ENCODE peak calls at places on chromosomes 4 and X, in seven cellular contexts. Y is HCT116, J is GM12892, X is tibial nerve, Q is ovary, U is IMR-90, O is body of pancreas. F is an unnamed sample.

GRCh38 chr4:16582526-16582925 is 315.9 kb downstream of the LDB2 start:
- DNase-seq in X (no peak), U (no peak), Q (no peak), O (no peak), J (no peak), Y (no peak), F (no peak)

GRCh38 chr4:146153964-146154536 is 21.5 kb upstream of the LSM6 start:
- DNase-seq in Y (no peak), U (no peak), Q (no peak), X (no peak), O (no peak), J (no peak), F (no peak)

GRCh38 chr4:73533515-73534422 is 52.2 kb downstream of the AFM start:
- DNase-seq in U (no peak), X (no peak), O (no peak), Q (no peak), Y (no peak), J (no peak), F (no peak)

GRCh38 chr4:143711543-143712159 is 11.2 kb upstream of the FREM3 start:
- DNase-seq in U (no peak), Y (no peak), X (no peak), O (no peak), Q (no peak), J (no peak), F (no peak)

GRCh38 chr4:62320612-62321011 is 1120.5 kb downstream of the ADGRL3 start:
- DNase-seq in X (no peak), O (no peak), J (no peak), U (no peak), Q (no peak), Y (no peak), F (no peak)

GRCh38 chr4:108181704-108182103 is 13.0 kb upstream of the LEF1 start:
- DNase-seq in Q (no peak), U (no peak), J (no peak), O (no peak), Y (no peak), X (no peak), F (no peak)

GRCh38 chrX:69018416-69019072 is 146.7 kb downstream of the PJA1 start:
- DNase-seq in U (no peak), Y (no peak), J (no peak), X (no peak), Q (no peak), O (no peak), F (no peak)

GRCh38 chr4:84673475-84674230 is 90.7 kb downstream of the CDS1 start:
- DNase-seq in U (peak), Y (peak), O (no peak), Q (no peak), X (no peak), J (no peak), F (no peak)

GRCh38 chrX:20028588-20028987 is 37.7 kb upstream of the BCLAF3 start:
- DNase-seq in O (no peak), J (no peak), Y (no peak), U (no peak), Q (no peak), X (no peak), F (no peak)

GRCh38 chrX:140123446-140123845 is 158.1 kb upstream of the CXorf66 start:
- DNase-seq in O (no peak), Y (no peak), U (no peak), Q (no peak), J (no peak), X (no peak), F (no peak)

GRCh38 chrX:24465524-24465850 is 401 bp downstream of the PDK3 start:
- DNase-seq in Q (no peak), J (no peak), X (no peak), Y (no peak), O (no peak), U (no peak), F (no peak)

GRCh38 chrX:80807606-80808159 is 2.0 kb downstream of the BRWD3 start:
- DNase-seq in U (no peak), O (no peak), Q (no peak), J (no peak), X (no peak), Y (no peak), F (no peak)

GRCh38 chrX:3426552-3426951 is 80.1 kb upstream of the MXRA5 start:
- DNase-seq in X (no peak), U (no peak), Q (no peak), J (no peak), Y (no peak), O (no peak), F (no peak)

GRCh38 chrX:151970661-151971060 is 3.8 kb downstream of the GABRE start:
- DNase-seq in U (peak), J (no peak), O (peak), Y (no peak), Q (peak), X (peak), F (peak)

GRCh38 chrX:134459683-134460004 is 321 bp upstream of the HPRT1 start:
- DNase-seq in J (no peak), X (no peak), O (no peak), Q (no peak), Y (no peak), U (no peak), F (no peak)

GRCh38 chr4:184476660-184477059 is 2.3 kb upstream of the IRF2 start:
- DNase-seq in Q (no peak), U (no peak), Y (no peak), J (no peak), X (no peak), O (no peak), F (no peak)

GRCh38 chr4:76582817-76583087 is 147.7 kb downstream of the SHROOM3 start:
- DNase-seq in O (no peak), Y (no peak), Q (no peak), J (no peak), U (no peak), X (no peak), F (no peak)

GRCh38 chrX:130172127-130172834 is 519 bp downstream of the RAB33A start:
- DNase-seq in Y (no peak), J (no peak), O (no peak), X (no peak), U (no peak), Q (no peak), F (no peak)

GRCh38 chrX:130174051-130174704 is 2.4 kb downstream of the RAB33A start:
- DNase-seq in O (no peak), X (peak), Q (peak), U (peak), J (no peak), Y (no peak), F (no peak)

GRCh38 chrX:130171446-130172126 is at the start of gene RAB33A:
- DNase-seq in U (no peak), Y (no peak), X (no peak), J (peak), O (no peak), Q (peak), F (no peak)

GRCh38 chrX:130174937-130175336 is 3.2 kb downstream of the RAB33A start:
- DNase-seq in J (no peak), O (no peak), X (no peak), Q (no peak), U (no peak), Y (no peak), F (no peak)

DNA sequence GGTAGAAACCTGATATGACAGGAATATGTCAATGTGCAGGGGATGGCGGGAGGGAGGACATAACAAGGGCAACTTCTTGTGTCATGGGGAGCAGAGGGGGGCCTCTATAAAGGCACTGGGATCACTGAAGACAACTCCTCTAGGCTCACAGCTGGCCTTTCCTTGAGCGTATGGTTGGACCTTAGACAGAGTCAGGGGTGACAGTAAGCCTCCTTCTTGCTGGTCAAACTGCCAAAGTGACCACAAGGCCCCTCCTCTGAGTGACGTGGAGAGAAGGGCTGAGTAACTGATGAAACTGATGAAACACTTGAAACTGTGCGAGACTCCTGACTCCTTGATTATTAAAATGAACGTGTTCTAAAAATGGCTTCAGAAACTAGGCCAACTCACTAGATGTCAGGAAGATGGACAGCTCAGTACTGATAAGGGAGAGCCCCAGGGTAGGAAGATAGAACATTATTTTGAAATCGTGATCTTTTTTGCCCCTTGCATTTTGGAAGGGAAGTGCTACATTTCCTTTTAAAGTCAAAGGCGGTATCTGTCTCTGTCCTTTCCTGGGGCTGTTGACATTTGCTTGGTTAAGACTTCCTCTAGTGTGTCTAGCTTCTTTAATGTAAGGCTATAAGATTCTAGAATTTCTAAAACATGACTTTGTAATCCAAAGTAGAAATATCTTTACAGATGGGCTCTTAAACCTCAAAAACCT is 1.6 kb downstream of the RAB33A start:
- DNase-seq in J (no peak), U (peak), O (no peak), Y (no peak), X (peak), Q (peak), F (no peak)
- TF ChIP-seq POLR2A in J (peak), U (peak), O (no peak), Y (no peak), X (no peak), Q (no peak), F (no peak)

GRCh38 chr4:153222790-153223417 is 18.7 kb downstream of the TRIM2 start:
- DNase-seq in X (peak), U (peak), Q (peak), J (peak), O (peak), Y (no peak), F (peak)
- TF ChIP-seq POLR2A in X (no peak), U (no peak), Q (no peak), J (no peak), O (peak), Y (no peak), F (no peak)

GRCh38 chrX:107710617-107711391 is 64.8 kb downstream of the TSC22D3 start:
- DNase-seq in Y (peak), U (peak), X (peak), O (peak), J (peak), Q (no peak), F (no peak)
- TF ChIP-seq POLR2A in Y (no peak), U (no peak), X (peak), O (peak), J (no peak), Q (no peak), F (no peak)

GRCh38 chr4:140862182-140862442 is 105.9 kb upstream of the TBC1D9 start:
- DNase-seq in O (no peak), U (no peak), Q (no peak), J (no peak), X (no peak), Y (no peak), F (no peak)
- TF ChIP-seq POLR2A in O (no peak), U (no peak), Q (no peak), J (no peak), X (no peak), Y (no peak), F (no peak)

GRCh38 chrX:54182864-54183613 is at the start of gene FAM120C:
- DNase-seq in X (peak), J (peak), U (peak), O (peak), Q (peak), Y (peak), F (peak)
- TF ChIP-seq POLR2A in X (no peak), J (no peak), U (peak), O (peak), Q (no peak), Y (no peak), F (no peak)

GRCh38 chrX:49075347-49075746 is 1.5 kb upstream of the PRAF2 start:
- DNase-seq in X (no peak), Q (no peak), Y (no peak), J (no peak), U (no peak), O (no peak), F (no peak)

GRCh38 chrX:49072712-49073095 is 1.1 kb downstream of the PRAF2 start:
- DNase-seq in Y (no peak), X (no peak), O (no peak), Q (no peak), J (no peak), U (no peak), F (no peak)

GRCh38 chrX:49071877-49072711 is 1.7 kb downstream of the PRAF2 start:
- DNase-seq in Q (peak), X (peak), J (no peak), O (peak), Y (no peak), U (peak), F (peak)

GRCh38 chrX:49070988-49071387 is 2.8 kb downstream of the PRAF2 start:
- DNase-seq in Y (no peak), X (no peak), J (no peak), O (no peak), Q (no peak), U (no peak), F (no peak)

GRCh38 chrX:49073641-49074575 is at the start of gene PRAF2:
- DNase-seq in X (peak), O (peak), J (peak), Y (peak), Q (peak), U (peak), F (peak)
- TF ChIP-seq POLR2A in X (no peak), O (peak), J (peak), Y (peak), Q (no peak), U (peak), F (no peak)

GRCh38 chr4:99846891-99847290 is 30.3 kb downstream of the DAPP1 start:
- DNase-seq in J (no peak), Y (no peak), O (no peak), Q (no peak), U (no peak), X (no peak), F (no peak)

GRCh38 chr4:99845179-99845578 is 28.6 kb downstream of the DAPP1 start:
- DNase-seq in U (no peak), O (no peak), X (no peak), J (no peak), Q (no peak), Y (no peak), F (no peak)

GRCh38 chr4:99843413-99843812 is 26.8 kb downstream of the DAPP1 start:
- DNase-seq in Y (no peak), O (no peak), J (no peak), Q (no peak), X (no peak), U (no peak), F (no peak)

GRCh38 chr4:99845708-99846469 is 29.3 kb downstream of the DAPP1 start:
- DNase-seq in O (no peak), Q (no peak), X (no peak), U (no peak), J (no peak), Y (no peak), F (no peak)

GRCh38 chr4:99844048-99844447 is 27.4 kb downstream of the DAPP1 start:
- DNase-seq in Q (no peak), U (no peak), X (no peak), O (no peak), J (no peak), Y (no peak), F (no peak)
- TF ChIP-seq POLR2A in Q (no peak), U (no peak), X (no peak), O (no peak), J (no peak), Y (no peak), F (no peak)

GRCh38 chrX:130170752-130171445 is 863 bp upstream of the RAB33A start:
- DNase-seq in O (no peak), Y (no peak), Q (no peak), U (no peak), J (peak), X (no peak), F (peak)
- TF ChIP-seq POLR2A in O (no peak), Y (no peak), Q (no peak), U (no peak), J (no peak), X (no peak), F (no peak)

DNA sequence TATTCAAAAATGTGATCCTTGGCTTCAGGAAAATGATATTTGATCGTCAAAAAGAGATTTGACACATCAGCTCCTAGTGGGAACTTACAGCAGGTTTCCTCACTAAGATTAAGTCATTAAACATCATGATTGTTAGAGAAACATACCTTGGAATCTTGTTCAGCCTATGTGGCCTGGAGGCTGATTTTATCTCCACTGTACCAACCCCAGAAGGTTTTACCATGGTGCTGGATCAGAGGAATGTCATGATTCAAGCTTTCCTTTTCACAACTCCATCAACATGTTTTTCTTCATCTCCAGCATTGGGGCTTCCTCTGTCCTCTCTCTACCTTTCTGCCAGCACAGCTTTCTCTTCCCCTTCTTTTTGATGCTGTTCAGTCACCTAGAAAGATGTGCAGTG is 68.4 kb upstream of the MID1IP1 start:
- DNase-seq in U (no peak), X (no peak), Y (no peak), O (no peak), Q (no peak), J (no peak), F (no peak)
- TF ChIP-seq POLR2A in U (no peak), X (no peak), Y (no peak), O (no peak), Q (no peak), J (no peak), F (no peak)